ENCODE peak calls at places on chromosomes 6 and 20, in ten cellular contexts. P is heart right ventricle; V is H54; E is GM06990; Z is GM23338; G is fibroblast of mammary gland; N is bronchial epithelial cell; I is fibroblast of villous mesenchyme; Y is naive thymus-derived CD8-positive, alpha-beta T cell; W is activated T-cell treated with anti-CD3 and anti-CD28 coated beads, Interleukin-2, amount 50 U/mL, for 48 hours. J is an unnamed sample.

GRCh38 chr6:41601248-41601549 is 37.1 kb upstream of the MDFI start:
- DNase-seq in E (no peak), I (no peak), G (no peak), V (no peak), P (no peak), Z (no peak), W (no peak), N (no peak), Y (no peak), J (no peak)

GRCh38 chr20:43853174-43853803 is 61.4 kb upstream of the TOX2 start:
- DNase-seq in Z (no peak), G (peak), E (no peak), P (no peak), Y (no peak), I (no peak), W (no peak), V (no peak), N (peak), J (no peak)

GRCh38 chr6:22755605-22756004 is 186.2 kb downstream of the HDGFL1 start:
- DNase-seq in W (no peak), N (no peak), P (no peak), G (no peak), E (no peak), Y (no peak), Z (no peak), I (no peak), V (no peak), J (no peak)

GRCh38 chr6:39808934-39809333 is 16.8 kb downstream of the DAAM2 start:
- DNase-seq in Y (no peak), V (no peak), E (no peak), N (no peak), W (no peak), I (no peak), P (no peak), G (no peak), Z (no peak), J (no peak)

GRCh38 chr6:166173292-166173951 is 5.8 kb upstream of the TBXT start:
- DNase-seq in W (no peak), E (no peak), N (no peak), Y (no peak), G (peak), P (no peak), Z (peak), I (no peak), V (peak), J (peak)

GRCh38 chr20:62332989-62333819 is 30.4 kb downstream of the ADRM1 start:
- DNase-seq in P (peak), N (no peak), E (no peak), G (no peak), W (no peak), I (no peak), V (no peak), Y (no peak), Z (no peak), J (no peak)

GRCh38 chr6:9140861-9141534 is 705.7 kb upstream of the SLC35B3 start:
- DNase-seq in W (no peak), Y (no peak), N (peak), I (no peak), V (no peak), Z (no peak), P (no peak), E (no peak), G (peak), J (peak)

GRCh38 chr6:12791371-12791770 is 74.8 kb downstream of the PHACTR1 start:
- DNase-seq in G (peak), P (no peak), Y (no peak), I (no peak), N (peak), Z (no peak), E (no peak), V (no peak), W (no peak), J (no peak)

GRCh38 chr6:105135056-105135455 is 44.8 kb downstream of the POPDC3 start:
- DNase-seq in N (peak), V (no peak), Z (peak), E (no peak), G (peak), W (no peak), I (peak), Y (no peak), P (no peak), J (no peak)

GRCh38 chr6:12585497-12585958 is 131.0 kb upstream of the PHACTR1 start:
- DNase-seq in N (no peak), V (no peak), E (no peak), I (no peak), Z (no peak), G (no peak), P (peak), W (no peak), Y (no peak), J (no peak)

GRCh38 chr6:2911171-2911570 is 8.1 kb upstream of the SERPINB9 start:
- DNase-seq in V (no peak), I (no peak), N (peak), Z (no peak), P (no peak), Y (no peak), E (no peak), G (no peak), W (peak), J (no peak)

GRCh38 chr20:58214310-58214709 is 14.1 kb downstream of the ANKRD60 start:
- DNase-seq in I (no peak), G (no peak), V (no peak), N (no peak), P (no peak), Z (no peak), Y (no peak), E (no peak), W (no peak), J (no peak)

GRCh38 chr6:153790048-153790447 is 249.0 kb upstream of the OPRM1 start:
- DNase-seq in V (peak), W (no peak), I (peak), E (no peak), N (peak), G (peak), Z (peak), Y (no peak), P (no peak), J (peak)

GRCh38 chr6:2940010-2940850 is 31.1 kb downstream of the SERPINB6 start:
- DNase-seq in P (no peak), E (peak), N (no peak), I (no peak), V (no peak), G (no peak), Y (peak), W (peak), Z (no peak), J (no peak)